ENCODE peak calls at places on chromosomes 4 and X, in four cellular contexts. F is GM23338, V is WTC11, N is neural progenitor cell. R is an unnamed sample.

GRCh38 chrX:47191331-47191730 is 2.3 kb upstream of the UBA1 start:
- DNase-seq in F (peak), N (peak), V (peak), R (peak)

GRCh38 chr4:88629826-88630225 is 37.5 kb downstream of the HERC3 start:
- DNase-seq in F (no peak), N (no peak), V (no peak), R (no peak)

GRCh38 chr4:110009526-110009925 is 96.8 kb downstream of the EGF start:
- DNase-seq in F (no peak), N (no peak), V (no peak), R (no peak)

GRCh38 chr4:145283909-145284308 is 103.5 kb upstream of the OTUD4 start:
- DNase-seq in V (no peak), F (no peak), N (no peak), R (no peak)

GRCh38 chrX:148043456-148043855 is 62.3 kb downstream of the FMR1NB start:
- DNase-seq in F (no peak), N (no peak), V (no peak), R (no peak)

GRCh38 chrX:21408776-21409175 is 34.6 kb downstream of the CNKSR2 start:
- DNase-seq in N (no peak), V (no peak), F (no peak), R (no peak)

GRCh38 chr4:150510176-150510875 is 71.6 kb upstream of the MAB21L2 start:
- DNase-seq in V (no peak), N (peak), F (no peak), R (no peak)

GRCh38 chrX:130916636-130917422 is 13.8 kb upstream of the ENOX2 start:
- DNase-seq in N (peak), V (peak), F (peak), R (peak)

GRCh38 chr4:47836655-47837581 is 949 bp downstream of the CORIN start:
- DNase-seq in F (peak), V (peak), N (peak), R (peak)

GRCh38 chr4:25628441-25628840 is 27.2 kb upstream of the SLC34A2 start:
- DNase-seq in V (no peak), N (no peak), F (no peak), R (no peak)

GRCh38 chr4:108829981-108830492 is 67.2 kb upstream of the ETNPPL start:
- DNase-seq in N (no peak), V (no peak), F (no peak), R (no peak)

GRCh38 chr4:127379499-127379898 is 253.3 kb upstream of the INTU start:
- DNase-seq in F (no peak), N (no peak), V (no peak), R (no peak)

GRCh38 chrX:152600853-152601635 is 36.7 kb upstream of the GABRQ start:
- DNase-seq in F (peak), N (peak), V (no peak), R (peak)

GRCh38 chrX:23828894-23829293 is 45.9 kb downstream of the SAT1 start:
- DNase-seq in F (no peak), V (no peak), N (no peak), R (no peak)

GRCh38 chr4:37645736-37646135 is 40.4 kb downstream of the RELL1 start:
- DNase-seq in V (no peak), F (no peak), N (no peak), R (no peak)

GRCh38 chrX:149950681-149951080 is 12.4 kb upstream of the EOLA2 start:
- DNase-seq in F (peak), N (peak), V (no peak), R (no peak)

GRCh38 chr4:30716158-30716557 is 4.0 kb upstream of the PCDH7 start:
- DNase-seq in F (peak), V (no peak), N (peak), R (no peak)

GRCh38 chrX:71872542-71873458 is 37.8 kb upstream of the NHSL2 start:
- DNase-seq in V (no peak), F (no peak), N (no peak), R (peak)

GRCh38 chrX:47540754-47541538 is 20.1 kb upstream of the ARAF start:
- DNase-seq in V (peak), N (peak), F (peak), R (peak)

GRCh38 chr4:73460913-73461522 is 20.5 kb upstream of the AFM start:
- DNase-seq in V (no peak), N (no peak), F (no peak), R (no peak)

GRCh38 chr4:25032126-25032525 is 1.4 kb upstream of the LGI2 start:
- DNase-seq in F (no peak), N (no peak), V (no peak), R (no peak)

GRCh38 chr4:76028242-76028859 is 5.1 kb upstream of the CXCL10 start:
- DNase-seq in F (no peak), V (no peak), N (no peak), R (no peak)

GRCh38 chrX:38864165-38864564 is 62.9 kb downstream of the MID1IP1 start:
- DNase-seq in V (no peak), F (no peak), N (no peak), R (no peak)

GRCh38 chrX:140123446-140123845 is 158.1 kb upstream of the CXorf66 start:
- DNase-seq in N (peak), F (peak), V (peak), R (peak)

GRCh38 chr4:37689353-37689752 is 3.2 kb upstream of the RELL1 start:
- DNase-seq in V (no peak), F (no peak), N (no peak), R (no peak)

GRCh38 chr4:120960868-120961267 is 38.3 kb upstream of the PRDM5 start:
- DNase-seq in V (no peak), N (no peak), F (no peak), R (no peak)

GRCh38 chr4:185186769-185187168 is 17.0 kb downstream of the CFAP97 start:
- DNase-seq in F (no peak), V (no peak), N (no peak), R (no peak)

DNA sequence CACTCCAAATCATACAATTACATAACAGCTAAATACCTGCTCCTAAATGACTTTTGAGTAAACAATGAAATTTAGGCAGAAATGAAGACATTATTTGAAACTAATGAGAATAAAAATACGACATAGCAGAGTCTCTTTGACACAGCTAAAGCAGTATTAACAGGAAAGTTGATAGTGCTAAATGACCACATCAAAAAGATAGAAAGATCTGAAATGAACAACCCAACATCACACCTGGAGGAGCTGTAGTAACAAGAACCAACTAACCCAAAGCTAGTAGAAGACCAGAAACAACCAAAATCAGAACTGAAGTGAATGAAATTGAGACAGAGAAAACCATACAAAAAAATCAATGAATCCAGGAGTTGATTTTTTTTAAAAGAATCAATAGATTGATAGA is 257.8 kb downstream of the ARAP2 start:
- DNase-seq in N (no peak), V (no peak), F (no peak), R (no peak)
- TF ChIP-seq CTCF in N (no peak), V (no peak), F (no peak), R (no peak)

GRCh38 chr4:138063581-138063980 is 178.6 kb downstream of the SLC7A11 start:
- DNase-seq in V (no peak), N (no peak), F (peak), R (no peak)

GRCh38 chr4:138062929-138063328 is 179.2 kb downstream of the SLC7A11 start:
- DNase-seq in N (no peak), F (peak), V (no peak), R (peak)
- TF ChIP-seq CTCF in N (peak), F (peak), V (peak), R (peak)

GRCh38 chrX:53683556-53684414 is 2.7 kb downstream of the HUWE1 start:
- DNase-seq in N (peak), F (peak), V (peak), R (peak)

GRCh38 chrX:53681661-53682060 is 4.9 kb downstream of the HUWE1 start:
- DNase-seq in N (no peak), V (no peak), F (no peak), R (no peak)

GRCh38 chrX:53674581-53674980 is 11.9 kb downstream of the HUWE1 start:
- DNase-seq in F (no peak), V (no peak), N (no peak), R (no peak)

GRCh38 chrX:53682885-53683555 is 3.5 kb downstream of the HUWE1 start:
- DNase-seq in V (peak), F (peak), N (peak), R (peak)

DNA sequence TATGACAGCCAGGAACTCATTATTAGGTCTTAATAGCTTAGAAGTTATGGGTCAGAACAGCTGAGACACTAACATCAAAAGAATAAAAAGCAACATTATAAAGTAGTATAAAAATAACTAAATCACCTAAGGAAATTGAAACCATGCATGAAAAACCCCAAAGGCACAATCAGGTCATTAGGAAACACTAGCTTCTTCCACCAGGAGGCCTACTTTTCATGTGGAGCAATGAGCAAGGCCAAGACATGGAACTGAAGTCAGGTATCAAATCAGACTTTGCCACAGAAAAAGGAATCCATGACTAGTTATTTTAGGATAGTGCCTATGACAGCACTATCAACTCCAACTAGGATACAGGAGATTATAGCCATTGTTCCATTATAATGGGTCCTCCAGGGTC is 7.9 kb downstream of the HUWE1 start:
- DNase-seq in F (peak), V (no peak), N (peak), R (no peak)
- TF ChIP-seq CTCF in F (peak), V (no peak), N (peak), R (peak)

GRCh38 chr4:77581724-77582123 is 23.9 kb upstream of the CXCL13 start:
- DNase-seq in N (no peak), V (no peak), F (no peak), R (no peak)

GRCh38 chr4:77586953-77587383 is 18.7 kb upstream of the CXCL13 start:
- DNase-seq in N (no peak), F (no peak), V (no peak), R (no peak)

GRCh38 chr4:77582151-77582550 is 23.5 kb upstream of the CXCL13 start:
- DNase-seq in V (no peak), N (no peak), F (no peak), R (no peak)

GRCh38 chr4:77579406-77580076 is 26.1 kb upstream of the CXCL13 start:
- DNase-seq in N (no peak), F (no peak), V (no peak), R (no peak)

DNA sequence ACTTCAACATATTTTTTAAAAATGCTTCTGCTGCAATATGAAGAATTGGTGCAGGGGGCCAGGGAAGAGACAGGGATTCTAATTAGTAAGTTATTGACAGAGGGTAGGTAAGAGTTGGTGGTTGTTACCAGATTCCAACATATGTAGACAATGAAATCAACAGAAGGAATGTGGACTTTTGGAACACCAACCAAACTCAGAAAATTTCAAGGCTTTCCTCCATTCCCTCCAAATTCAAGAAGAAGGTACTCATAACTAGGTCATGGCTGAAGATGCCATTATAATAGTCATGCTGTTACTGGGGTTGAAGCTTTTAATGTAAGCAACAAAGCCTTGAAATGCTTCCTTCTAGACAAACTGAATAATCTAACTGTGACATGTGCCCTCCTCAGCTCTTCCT is 22.9 kb upstream of the CXCL13 start:
- DNase-seq in N (no peak), V (no peak), F (no peak), R (no peak)
- TF ChIP-seq CTCF in N (no peak), V (no peak), F (no peak), R (no peak)

GRCh38 chr4:20078644-20079043 is 173.1 kb upstream of the SLIT2 start:
- DNase-seq in V (peak), N (no peak), F (peak), R (peak)

GRCh38 chr4:20074450-20074849 is 177.3 kb upstream of the SLIT2 start:
- DNase-seq in N (no peak), F (no peak), V (no peak), R (no peak)

DNA sequence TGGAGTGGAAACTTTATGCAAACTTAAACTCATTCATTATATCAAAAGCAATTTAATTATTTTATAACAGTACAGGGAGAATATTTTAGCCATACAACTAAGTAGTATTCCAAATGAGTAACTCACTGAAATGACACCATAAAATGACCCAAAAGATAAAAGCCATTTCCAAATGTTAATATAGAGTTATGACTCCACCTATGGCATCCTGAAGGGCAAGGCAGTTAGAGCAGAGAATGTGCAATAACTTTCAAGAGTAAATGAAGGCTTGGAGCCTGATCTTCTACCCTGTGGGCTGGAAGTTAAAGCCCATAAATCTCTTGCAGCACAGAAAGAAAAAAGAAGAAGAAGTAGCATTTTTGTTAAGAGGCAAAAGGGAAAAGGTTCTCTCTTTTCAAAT is 176.2 kb upstream of the SLIT2 start:
- DNase-seq in V (no peak), F (no peak), N (no peak), R (no peak)
- TF ChIP-seq CTCF in V (no peak), F (no peak), N (no peak), R (no peak)

GRCh38 chr4:128718793-128719192 is 90.7 kb upstream of the JADE1 start:
- DNase-seq in N (no peak), F (no peak), V (no peak), R (no peak)

GRCh38 chr4:128716325-128716724 is 93.2 kb upstream of the JADE1 start:
- DNase-seq in V (no peak), F (no peak), N (no peak), R (no peak)

GRCh38 chr4:128711361-128711760 is 98.1 kb upstream of the JADE1 start:
- DNase-seq in F (no peak), N (no peak), V (no peak), R (no peak)

GRCh38 chr4:128720270-128720669 is 89.2 kb upstream of the JADE1 start:
- DNase-seq in V (no peak), F (no peak), N (no peak), R (no peak)

DNA sequence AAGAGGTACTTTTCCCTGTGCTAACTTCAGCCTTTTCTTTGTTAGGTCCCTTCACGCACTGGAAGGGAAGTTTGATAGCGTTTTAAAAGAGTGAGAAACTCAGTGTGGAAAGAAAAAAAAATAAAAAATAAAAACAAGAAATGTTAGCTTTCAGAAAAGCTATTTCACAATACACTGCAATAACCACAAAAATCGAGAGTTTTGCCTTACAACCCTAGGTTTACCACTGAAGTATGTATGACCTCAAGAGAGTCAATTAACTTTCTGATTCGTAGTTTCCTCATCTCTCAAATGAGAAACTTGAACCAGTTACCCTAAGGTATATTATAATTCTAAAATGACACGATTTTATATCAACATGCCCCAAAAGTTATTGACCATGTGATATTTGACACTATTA is 93.9 kb upstream of the JADE1 start:
- DNase-seq in V (no peak), N (no peak), F (no peak), R (no peak)
- TF ChIP-seq CTCF in V (no peak), N (no peak), F (no peak), R (no peak)

GRCh38 chr4:169492436-169493163 is 119.8 kb downstream of the NEK1 start:
- DNase-seq in V (peak), N (peak), F (peak), R (peak)

GRCh38 chr4:169491211-169491610 is 121.2 kb downstream of the NEK1 start:
- DNase-seq in F (no peak), N (no peak), V (no peak), R (no peak)

DNA sequence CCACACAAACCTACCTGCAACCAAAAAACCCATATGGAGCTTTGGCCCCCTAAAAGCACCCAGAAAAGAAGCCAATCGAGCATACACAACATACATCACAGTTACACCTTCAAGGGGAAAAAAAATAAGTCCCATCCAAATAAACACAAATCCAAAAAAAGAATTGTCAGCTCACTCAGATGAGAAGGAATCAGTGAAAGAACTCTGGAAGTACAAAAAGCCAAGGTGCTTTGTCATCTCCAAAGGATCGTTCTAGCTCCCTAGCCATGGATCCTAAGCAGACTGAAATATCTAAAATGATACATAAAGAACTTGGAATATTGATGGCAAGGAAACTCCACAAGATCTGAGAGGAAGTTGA is 119.2 kb downstream of the NEK1 start:
- DNase-seq in V (no peak), F (no peak), N (no peak), R (no peak)
- TF ChIP-seq CTCF in V (peak), F (no peak), N (no peak), R (no peak)

GRCh38 chr4:2961411-2962098 is 1.7 kb downstream of the NOP14 start:
- DNase-seq in F (peak), N (peak), V (no peak), R (peak)
- TF ChIP-seq CTCF in F (no peak), N (no peak), V (no peak), R (no peak)

R was measured in endodermal cell.